ENCODE peak calls at places on chromosomes 16 and 17, in four cellular contexts. V, W, O and D are unnamed samples.

GRCh38 chr17:51275381-51275780 is 15.0 kb downstream of the UTP18 start:
- DNase-seq in V (no peak), W (no peak), O (no peak), D (no peak)

GRCh38 chr17:47735536-47736011 is 2.5 kb downstream of the TBX21 start:
- DNase-seq in V (peak), W (no peak), O (no peak), D (no peak)

GRCh38 chr16:4972938-4973587 is 14.9 kb downstream of the SEC14L5 start:
- DNase-seq in V (peak), W (no peak), O (no peak), D (no peak)

GRCh38 chr16:88914750-88915368 is 48.4 kb upstream of the PABPN1L start:
- DNase-seq in V (no peak), W (no peak), O (no peak), D (no peak)

GRCh38 chr17:82384730-82385429 is 13.3 kb downstream of the UTS2R start:
- DNase-seq in V (peak), W (no peak), O (peak), D (peak)

GRCh38 chr16:55828680-55829079 is 4.2 kb downstream of the CES1 start:
- DNase-seq in V (no peak), W (no peak), O (no peak), D (no peak)

GRCh38 chr17:75514299-75515228 is 773 bp downstream of the CASKIN2 start:
- DNase-seq in V (peak), W (no peak), O (no peak), D (no peak)

GRCh38 chr17:27612160-27612767 is 18.7 kb upstream of the LGALS9 start:
- DNase-seq in V (no peak), W (no peak), O (no peak), D (no peak)

GRCh38 chr16:85092309-85092708 is 20.0 kb downstream of the CIBAR2 start:
- DNase-seq in V (no peak), W (no peak), O (no peak), D (no peak)

GRCh38 chr17:47839899-47840741 is 953 bp downstream of the SCRN2 start:
- DNase-seq in V (no peak), W (no peak), O (no peak), D (no peak)

GRCh38 chr16:50306287-50306686 is 39.9 kb downstream of the ADCY7 start:
- DNase-seq in V (peak), W (peak), O (no peak), D (no peak)

GRCh38 chr16:66274335-66275110 is 92.0 kb upstream of the CDH5 start:
- DNase-seq in V (no peak), W (peak), O (no peak), D (peak)

GRCh38 chr16:79449067-79449466 is 151.5 kb downstream of the MAF start:
- DNase-seq in V (no peak), W (no peak), O (no peak), D (no peak)

GRCh38 chr17:3805581-3805980 is 4.6 kb upstream of the ITGAE start:
- DNase-seq in V (no peak), W (peak), O (no peak), D (no peak)

GRCh38 chr16:59566446-59566845 is 832.3 kb upstream of the GOT2 start:
- DNase-seq in V (no peak), W (no peak), O (no peak), D (no peak)

GRCh38 chr17:8839410-8839935 is 28.0 kb downstream of the PIK3R6 start:
- DNase-seq in V (no peak), W (peak), O (no peak), D (no peak)

GRCh38 chr17:36935681-36936454 is 1.4 kb upstream of the LHX1 start:
- DNase-seq in V (no peak), W (peak), O (no peak), D (peak)

GRCh38 chr17:17774009-17774881 is 62.5 kb downstream of the SREBF1 start:
- DNase-seq in V (peak), W (no peak), O (no peak), D (no peak)

GRCh38 chr17:59435238-59435637 is 103.8 kb downstream of the YPEL2 start:
- DNase-seq in V (no peak), W (no peak), O (no peak), D (no peak)

GRCh38 chr16:67651847-67652246 is 6.9 kb downstream of the CARMIL2 start:
- DNase-seq in V (no peak), W (no peak), O (no peak), D (no peak)

GRCh38 chr16:5633845-5634440 is 536.3 kb upstream of the EEF2KMT start:
- DNase-seq in V (no peak), W (no peak), O (no peak), D (peak)

GRCh38 chr16:693766-694165 is 3.6 kb upstream of the WDR24 start:
- DNase-seq in V (no peak), W (no peak), O (no peak), D (no peak)

GRCh38 chr16:49620158-49620867 is 235.6 kb downstream of the ZNF423 start:
- DNase-seq in V (peak), W (peak), O (peak), D (peak)

GRCh38 chr17:49555495-49556018 is 20.1 kb upstream of the NXPH3 start:
- DNase-seq in V (no peak), W (peak), O (no peak), D (no peak)

GRCh38 chr17:47188266-47188665 is 829 bp downstream of the CDC27 start:
- DNase-seq in V (no peak), W (no peak), O (no peak), D (peak)

GRCh38 chr16:50881331-50881830 is 139.5 kb downstream of the CYLD start:
- DNase-seq in V (no peak), W (no peak), O (no peak), D (no peak)

DNA sequence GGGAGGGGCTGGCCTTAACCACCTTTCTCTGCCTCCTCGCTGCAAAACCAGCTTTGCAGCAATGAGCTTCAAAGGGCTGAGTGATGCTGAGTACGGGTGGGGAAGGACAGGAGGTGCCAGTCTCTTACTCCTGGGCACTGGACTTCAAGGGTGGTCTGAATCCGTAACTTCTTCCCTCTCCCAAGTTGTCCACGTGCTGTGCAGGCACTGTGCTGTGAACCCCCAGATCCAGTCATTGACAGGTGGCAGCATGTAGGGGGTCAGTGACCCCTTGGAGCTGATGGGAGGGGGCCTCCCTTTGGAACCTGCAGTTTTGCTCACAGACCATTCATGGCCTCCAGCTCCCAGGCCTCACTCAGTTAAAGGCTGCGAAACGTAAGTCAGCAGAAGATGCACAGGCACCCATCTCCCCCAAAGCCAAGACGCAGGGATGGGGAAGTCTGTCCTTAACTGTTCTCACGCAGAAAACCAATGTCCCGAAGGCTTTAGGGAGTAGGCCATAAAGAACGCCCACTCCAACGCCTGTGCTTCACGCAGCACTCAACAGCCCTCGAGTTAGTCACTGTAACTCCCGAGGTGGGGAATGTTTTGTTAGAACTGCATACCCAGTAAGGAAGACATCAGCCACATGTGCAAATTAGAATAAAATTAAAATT is 7.9 kb downstream of the LITAFD start:
- DNase-seq in V (no peak), W (no peak), O (no peak), D (no peak)
- TF ChIP-seq POLR2A in V (no peak), W (no peak), O (no peak), D (no peak)

DNA sequence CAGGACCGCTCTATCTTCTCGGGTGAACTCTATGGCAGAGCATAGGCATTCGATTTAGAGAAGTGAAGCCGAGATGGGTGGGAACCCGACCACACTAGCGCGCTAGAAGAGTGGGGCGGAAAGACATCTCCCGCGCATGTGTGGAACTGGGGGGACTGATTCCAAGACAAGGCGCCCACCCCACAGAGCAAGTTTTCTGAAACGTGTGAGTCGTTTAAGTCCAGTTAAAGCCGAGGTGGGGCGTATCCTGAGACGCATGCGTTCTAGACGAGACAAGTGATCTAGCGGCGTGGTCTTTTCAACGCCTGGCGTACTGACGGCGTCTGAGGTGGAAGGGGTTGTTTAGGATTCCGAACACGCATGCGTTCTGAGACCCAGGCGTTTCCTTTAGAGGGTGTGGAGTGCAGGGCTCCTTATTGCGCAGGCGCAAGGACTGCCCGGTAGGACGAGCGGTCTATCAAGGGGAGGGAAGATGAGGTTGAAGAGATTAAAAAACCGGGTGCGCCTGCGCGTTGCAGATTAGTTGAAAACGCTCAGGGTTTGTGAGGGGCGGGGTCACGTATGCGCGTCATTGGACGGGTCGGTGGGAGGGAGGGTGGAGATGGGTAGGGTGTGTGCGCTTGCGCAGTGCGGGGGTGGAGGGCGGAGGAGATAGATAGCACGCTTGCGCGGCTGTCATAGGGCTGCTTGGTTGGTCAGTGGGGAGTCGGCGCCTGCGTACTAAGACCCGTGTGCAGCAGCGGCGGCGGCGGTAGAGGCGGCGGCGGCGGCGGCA is at the start of gene EIF5A:
- DNase-seq in V (peak), W (peak), O (peak), D (peak)
- TF ChIP-seq POLR2A in V (peak), W (no peak), O (peak), D (peak)

DNA sequence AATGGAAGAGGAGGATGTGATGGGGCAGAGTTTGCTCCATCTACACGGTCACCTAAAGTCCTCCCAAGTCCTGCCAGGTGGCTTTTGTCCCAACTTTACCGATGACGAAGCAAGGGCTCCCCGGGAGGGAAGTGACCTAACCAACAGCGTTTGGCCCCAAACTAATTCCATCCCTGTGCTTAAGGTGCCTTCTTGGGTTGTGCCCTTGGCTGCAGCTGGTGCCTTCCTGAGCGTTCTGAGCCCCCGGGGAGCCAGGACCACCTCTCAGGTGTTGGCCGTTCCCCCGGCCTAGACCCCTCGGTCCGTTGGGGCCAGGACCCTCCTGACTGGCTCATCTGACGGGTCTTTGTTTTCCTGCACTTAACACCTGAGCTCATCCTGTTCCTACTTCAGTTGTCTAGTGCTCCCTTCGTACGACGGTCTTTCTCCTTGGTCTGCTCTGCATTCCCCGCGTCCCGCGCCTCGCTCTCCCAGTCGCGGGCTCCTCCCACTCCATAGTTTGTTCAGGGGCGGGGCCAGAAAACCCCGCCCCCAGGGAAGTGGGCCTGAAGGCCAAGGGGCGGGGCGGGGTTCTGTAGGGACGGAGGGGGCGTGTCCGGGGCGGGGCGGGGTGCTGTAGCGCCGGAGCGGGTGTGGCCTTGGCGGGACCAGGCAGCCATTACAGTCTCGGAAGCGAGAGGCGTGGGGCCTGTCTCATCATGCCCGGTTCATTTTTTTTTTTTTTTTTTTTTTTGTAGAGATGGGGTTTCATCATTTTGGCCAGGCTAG is 822 bp upstream of the ZSCAN10 start:
- DNase-seq in V (peak), W (peak), O (peak), D (peak)
- TF ChIP-seq POLR2A in V (no peak), W (no peak), O (peak), D (no peak)

GRCh38 chr16:3019594-3020246 is 448 bp upstream of the TNFRSF12A start:
- DNase-seq in V (no peak), W (no peak), O (no peak), D (no peak)

GRCh38 chr16:3022208-3022696 is 1.5 kb downstream of the HCFC1R1 start:
- DNase-seq in V (peak), W (peak), O (peak), D (peak)

GRCh38 chr16:3021449-3022207 is 1.5 kb downstream of the TNFRSF12A start:
- DNase-seq in V (peak), W (peak), O (peak), D (peak)

GRCh38 chr16:3020247-3020603 is at the start of gene TNFRSF12A:
- DNase-seq in V (peak), W (peak), O (peak), D (peak)

DNA sequence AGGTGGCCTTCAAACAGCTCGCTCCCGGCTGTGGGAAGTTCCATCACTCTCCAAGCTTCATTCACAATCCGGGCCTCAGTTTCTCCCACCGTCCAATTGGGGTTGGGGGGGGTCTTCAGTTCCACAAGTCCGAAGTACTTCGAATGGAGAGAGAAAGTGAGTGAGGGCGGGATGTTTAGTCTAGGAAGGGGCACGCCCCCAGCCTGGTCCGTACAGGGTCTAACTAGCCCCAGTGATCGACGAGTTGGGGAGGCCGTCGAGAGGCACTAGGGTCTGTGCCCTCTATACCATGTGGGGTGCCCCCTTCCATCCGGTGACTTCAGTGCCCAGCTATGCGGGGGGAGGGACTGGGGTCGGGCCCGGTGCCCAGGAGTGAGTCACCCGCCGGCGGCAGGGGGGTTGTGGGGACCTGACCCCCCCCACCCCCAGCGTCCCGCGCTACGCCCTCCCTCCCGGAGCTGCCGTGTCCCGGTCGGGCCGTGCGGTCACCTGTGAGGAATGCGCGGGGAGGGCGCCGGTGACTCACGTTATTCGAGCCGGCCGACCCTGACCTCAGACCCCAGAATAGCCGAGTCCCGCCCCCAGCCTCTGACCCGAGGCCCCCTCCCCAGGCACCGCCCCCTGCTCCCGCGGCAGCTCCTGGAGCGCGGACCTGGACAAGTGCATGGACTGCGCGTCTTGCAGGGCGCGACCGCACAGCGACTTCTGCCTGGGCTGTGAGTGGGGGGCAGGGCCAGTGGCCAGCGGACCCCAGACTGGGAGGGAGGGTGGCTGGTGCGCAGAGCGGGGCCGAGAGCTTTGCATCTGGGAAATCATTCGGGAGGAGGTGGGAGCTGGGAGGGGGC is 658 bp downstream of the TNFRSF12A start:
- DNase-seq in V (peak), W (peak), O (peak), D (peak)
- TF ChIP-seq POLR2A in V (no peak), W (no peak), O (no peak), D (peak)

GRCh38 chr16:12086861-12087260 is 110.3 kb downstream of the SNX29 start:
- DNase-seq in V (no peak), W (peak), O (no peak), D (no peak)

GRCh38 chr16:12087901-12088364 is 111.4 kb downstream of the SNX29 start:
- DNase-seq in V (no peak), W (peak), O (no peak), D (no peak)

GRCh38 chr16:12090162-12090552 is 113.6 kb downstream of the SNX29 start:
- DNase-seq in V (no peak), W (peak), O (no peak), D (no peak)

GRCh38 chr16:12091569-12092346 is 115.2 kb downstream of the SNX29 start:
- DNase-seq in V (no peak), W (peak), O (no peak), D (no peak)

DNA sequence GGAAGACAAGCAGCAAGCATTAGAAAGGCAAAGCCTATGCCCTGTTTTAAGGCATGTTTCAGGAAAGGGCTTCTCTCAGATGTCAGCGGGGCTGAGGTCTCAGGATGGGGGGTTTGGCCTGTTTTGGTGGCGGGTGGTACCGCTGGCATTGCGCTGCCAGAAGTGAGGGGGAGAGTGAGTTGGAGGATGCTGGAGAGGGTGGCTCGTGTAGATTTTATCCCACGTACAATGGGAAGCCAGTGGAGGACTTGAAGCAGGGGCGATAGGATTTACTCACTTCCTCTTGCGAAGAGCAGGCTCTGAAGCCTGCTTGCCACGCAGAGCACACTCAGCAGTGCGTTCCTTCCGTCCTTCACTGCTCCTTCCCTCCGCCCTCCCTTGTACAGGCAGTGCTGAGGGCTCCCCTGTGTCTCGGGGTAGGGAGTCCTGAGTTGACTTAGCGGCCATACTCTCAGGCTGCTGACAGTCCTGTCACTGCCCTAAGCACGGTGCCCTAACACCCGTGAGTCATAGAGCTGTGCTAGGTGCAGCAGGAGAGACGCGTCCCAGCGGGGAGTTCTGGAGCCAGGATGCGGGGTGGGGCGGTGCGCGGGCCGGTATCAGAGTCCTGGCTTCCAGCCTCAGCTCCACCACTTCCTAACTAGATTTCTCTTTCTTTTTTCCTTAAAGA is 113.1 kb downstream of the SNX29 start:
- DNase-seq in V (peak), W (peak), O (no peak), D (no peak)
- TF ChIP-seq POLR2A in V (no peak), W (no peak), O (no peak), D (no peak)